ENCODE peak calls at places on chromosomes 7 and 10, in four cellular contexts. Q is endothelial cell, I is cardiac fibroblast, T is heart left ventricle. V is an unnamed sample.

GRCh38 chr7:24442170-24442777 is 131.0 kb upstream of the PALS2 start:
- DNase-seq in Q (no peak), I (no peak), T (no peak), V (no peak)

GRCh38 chr10:10490187-10490980 is 527.3 kb upstream of the CELF2 start:
- DNase-seq in Q (no peak), I (no peak), T (no peak), V (no peak)

GRCh38 chr7:93921607-93922446 is at the start of gene GNG11:
- DNase-seq in Q (peak; percentile 72), I (peak; percentile 90), T (peak; percentile 88), V (peak; percentile 68)

GRCh38 chr7:155798673-155799439 is 13.4 kb downstream of the SHH start:
- DNase-seq in Q (no peak), I (no peak), T (peak; percentile 22), V (no peak)

GRCh38 chr7:47743898-47744612 is 162.1 kb upstream of the TNS3 start:
- DNase-seq in Q (no peak), I (peak; percentile 37), T (no peak), V (no peak)

GRCh38 chr7:95933618-95934017 is 161.3 kb downstream of the DYNC1I1 start:
- DNase-seq in Q (no peak), I (no peak), T (no peak), V (no peak)

GRCh38 chr7:33807779-33808482 is 97.4 kb upstream of the BMPER start:
- DNase-seq in Q (peak; percentile 36), I (peak; percentile 83), T (no peak), V (peak; percentile 95)

GRCh38 chr10:30562787-30563186 is 66.8 kb downstream of the LYZL2 start:
- DNase-seq in Q (no peak), I (no peak), T (no peak), V (no peak)

GRCh38 chr10:96073722-96074121 is 30.3 kb downstream of the CCNJ start:
- DNase-seq in Q (no peak), I (peak; percentile 37), T (no peak), V (peak; percentile 61)

GRCh38 chr7:108045154-108045553 is 42.2 kb upstream of the LAMB1 start:
- DNase-seq in Q (no peak), I (peak; percentile 84), T (no peak), V (no peak)

GRCh38 chr10:95906675-95907453 is 911 bp upstream of the CC2D2B start:
- DNase-seq in Q (peak; percentile 36), I (peak; percentile 77), T (no peak), V (peak; percentile 60)

GRCh38 chr7:27593226-27593625 is 69.5 kb downstream of the HIBADH start:
- DNase-seq in Q (no peak), I (no peak), T (no peak), V (no peak)

GRCh38 chr7:93923291-93923690 is 1.8 kb downstream of the GNG11 start:
- DNase-seq in Q (no peak), I (peak; percentile 56), T (no peak), V (no peak)

GRCh38 chr7:122304604-122304975 is at the start of gene FEZF1:
- DNase-seq in Q (peak; percentile 31), I (no peak), T (no peak), V (no peak)

GRCh38 chr7:22722596-22722995 is 4.4 kb upstream of the IL6 start:
- DNase-seq in Q (no peak), I (no peak), T (no peak), V (no peak)

GRCh38 chr10:20916976-20917375 is 19.9 kb upstream of the NEBL start:
- DNase-seq in Q (no peak), I (no peak), T (no peak), V (no peak)

GRCh38 chr7:90605055-90605454 is 8.9 kb downstream of the CDK14 start:
- DNase-seq in Q (no peak), I (no peak), T (no peak), V (no peak)

GRCh38 chr7:8260871-8261707 is 878 bp downstream of the ICA1 start:
- DNase-seq in Q (peak; percentile 63), I (peak; percentile 3), T (peak; percentile 79), V (no peak)

GRCh38 chr10:99775850-99776249 is 6.6 kb upstream of the ABCC2 start:
- DNase-seq in Q (no peak), I (peak; percentile 75), T (no peak), V (peak; percentile 90)

GRCh38 chr10:14126697-14127440 is 203.9 kb downstream of the FRMD4A start:
- DNase-seq in Q (no peak), I (peak; percentile 6), T (no peak), V (peak; percentile 44)

GRCh38 chr7:127798023-127798422 is 146.0 kb downstream of the SND1 start:
- DNase-seq in Q (no peak), I (peak; percentile 60), T (no peak), V (no peak)

GRCh38 chr10:96238889-96239624 is 32.3 kb downstream of the BLNK start:
- DNase-seq in Q (no peak), I (no peak), T (no peak), V (no peak)

GRCh38 chr7:29255839-29256782 is 61.5 kb downstream of the CHN2 start:
- DNase-seq in Q (no peak), I (peak; percentile 17), T (no peak), V (no peak)

GRCh38 chr10:28585076-28585475 is 52.2 kb downstream of the WAC start:
- DNase-seq in Q (no peak), I (no peak), T (no peak), V (no peak)

GRCh38 chr10:28587270-28587969 is 54.5 kb downstream of the WAC start:
- DNase-seq in Q (no peak), I (peak; percentile 67), T (no peak), V (no peak)

GRCh38 chr10:28592953-28593352 is 60.0 kb downstream of the WAC start:
- DNase-seq in Q (no peak), I (peak; percentile 41), T (no peak), V (peak; percentile 69)

GRCh38 chr10:28586176-28586575 is 53.3 kb downstream of the WAC start:
- DNase-seq in Q (no peak), I (no peak), T (no peak), V (no peak)

DNA sequence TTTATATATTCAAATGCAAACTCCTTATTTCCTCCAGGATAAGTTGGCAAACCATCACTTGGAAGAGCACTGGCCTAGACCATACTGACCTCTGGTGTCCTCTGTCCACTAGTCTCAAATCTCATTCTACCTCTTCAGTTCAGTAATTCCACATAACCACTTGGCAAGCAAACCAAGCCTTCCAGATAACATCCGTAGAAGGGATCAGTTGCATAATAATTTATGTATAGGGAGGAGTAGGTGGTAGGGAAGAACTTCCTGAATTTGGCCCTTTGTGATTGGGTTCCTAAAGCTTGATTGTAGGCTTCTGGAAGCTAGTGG is 55.0 kb downstream of the WAC start:
- DNase-seq in Q (no peak), I (peak; percentile 79), T (no peak), V (peak; percentile 34)
- TF ChIP-seq CTCF in Q (no peak), I (no peak), T (peak; percentile 33), V (peak; percentile 43)

GRCh38 chr7:54864718-54865117 is 105.7 kb upstream of the SEC61G start:
- DNase-seq in Q (no peak), I (no peak), T (no peak), V (no peak)
- TF ChIP-seq CTCF in Q (no peak), I (no peak), T (no peak), V (no peak)

GRCh38 chr7:132577206-132578049 is 1.2 kb upstream of the PLXNA4 start:
- DNase-seq in Q (peak; percentile 61), I (peak; percentile 89), T (peak; percentile 84), V (no peak)
- TF ChIP-seq CTCF in Q (peak; percentile 25), I (no peak), T (peak; percentile 24), V (no peak)

DNA sequence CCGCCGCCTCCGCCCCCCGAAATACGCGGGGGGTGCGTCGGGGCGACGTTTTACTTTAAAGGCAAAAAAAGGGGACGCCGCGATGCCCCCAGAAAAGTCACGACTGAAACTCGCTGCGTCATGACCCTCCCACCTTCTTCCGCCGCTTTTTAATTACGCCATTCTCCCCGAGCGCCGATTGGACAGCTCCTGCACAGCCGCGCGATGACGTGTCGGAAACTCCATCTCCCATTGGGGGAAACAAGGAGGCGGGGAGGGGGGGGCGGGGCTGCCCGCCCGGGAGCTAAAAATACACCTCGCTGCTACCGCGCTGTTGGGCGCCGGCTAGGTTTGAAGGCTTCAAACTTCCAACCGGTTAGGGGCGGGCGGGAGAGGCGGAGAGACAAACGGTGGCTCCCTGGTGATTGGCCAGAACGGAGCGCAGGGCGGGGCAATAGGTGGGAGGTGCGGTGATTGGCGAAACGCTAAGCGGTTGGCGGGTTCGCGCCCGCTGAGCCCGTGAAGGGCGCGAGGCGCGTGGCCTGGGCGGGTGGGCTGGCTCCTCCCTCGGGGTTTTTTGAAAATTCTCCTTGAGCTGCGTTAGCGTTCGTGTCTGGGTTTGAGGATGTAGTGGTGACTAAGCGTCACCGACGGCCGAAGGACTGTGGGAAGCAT is at the start of gene RHEB:
- DNase-seq in Q (peak; percentile 95), I (peak; percentile 100), T (peak; percentile 99), V (peak; percentile 99)
- TF ChIP-seq CTCF in Q (no peak), I (no peak), T (no peak), V (no peak)

DNA sequence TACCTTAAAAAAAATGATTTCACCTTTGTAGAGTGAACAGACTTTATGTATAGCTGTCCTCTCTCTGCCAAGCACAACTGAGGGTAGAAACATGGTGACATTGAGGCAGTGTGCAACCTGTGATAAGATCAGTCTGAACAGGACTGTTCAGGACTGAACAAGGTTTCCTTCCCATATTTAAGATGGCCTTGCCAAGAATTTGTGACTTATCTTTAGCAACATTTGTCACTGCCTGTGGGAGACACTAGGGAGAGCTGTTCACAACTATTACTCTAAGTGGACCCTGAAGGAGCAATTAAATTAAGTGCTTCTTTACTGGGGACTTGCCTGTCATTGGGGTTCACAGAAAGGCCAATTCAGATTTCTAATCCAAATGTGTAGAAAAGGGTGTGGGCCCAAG is 6.7 kb downstream of the OR13A1 start:
- DNase-seq in Q (no peak), I (no peak), T (no peak), V (no peak)
- TF ChIP-seq CTCF in Q (no peak), I (no peak), T (peak; percentile 24), V (peak; percentile 9)

V was measured in HFFc6.